ENCODE peak calls at places on chromosomes 4 and X, in eight cellular contexts. One of them, this sample, is unnamed.

GRCh38 chr4:39548425-39549067 is 21.3 kb upstream of the UGDH start:
- DNase-seq in PC-9: no peak
- DNase-seq in breast epithelium: no peak
- DNase-seq in AG10803: peak
- DNase-seq in testis: no peak
- DNase-seq in kidney epithelial cell: no peak
- DNase-seq in mucosa of descending colon: no peak
- DNase-seq in foreskin fibroblast: peak
- DNase-seq in this sample: no peak

GRCh38 chrX:48492293-48492910 is 16.4 kb upstream of the PORCN start:
- DNase-seq in PC-9: no peak
- DNase-seq in breast epithelium: no peak
- DNase-seq in AG10803: peak
- DNase-seq in testis: no peak
- DNase-seq in kidney epithelial cell: no peak
- DNase-seq in mucosa of descending colon: no peak
- DNase-seq in foreskin fibroblast: peak
- DNase-seq in this sample: no peak

GRCh38 chr4:1021386-1022050 is 10.1 kb downstream of the FGFRL1 start:
- DNase-seq in PC-9: no peak
- DNase-seq in breast epithelium: no peak
- DNase-seq in AG10803: no peak
- DNase-seq in testis: no peak
- DNase-seq in kidney epithelial cell: no peak
- DNase-seq in mucosa of descending colon: no peak
- DNase-seq in foreskin fibroblast: no peak
- DNase-seq in this sample: no peak

GRCh38 chr4:164614999-164615398 is 138.9 kb upstream of the SMIM31 start:
- DNase-seq in PC-9: no peak
- DNase-seq in breast epithelium: no peak
- DNase-seq in AG10803: no peak
- DNase-seq in testis: no peak
- DNase-seq in kidney epithelial cell: no peak
- DNase-seq in mucosa of descending colon: no peak
- DNase-seq in foreskin fibroblast: no peak
- DNase-seq in this sample: no peak

GRCh38 chr4:88526221-88526815 is 2.7 kb upstream of the PYURF start:
- DNase-seq in PC-9: peak
- DNase-seq in breast epithelium: no peak
- DNase-seq in AG10803: peak
- DNase-seq in testis: no peak
- DNase-seq in kidney epithelial cell: no peak
- DNase-seq in mucosa of descending colon: no peak
- DNase-seq in foreskin fibroblast: peak
- DNase-seq in this sample: no peak

GRCh38 chrX:130147631-130148030 is 18.0 kb downstream of the AIFM1 start:
- DNase-seq in PC-9: no peak
- DNase-seq in breast epithelium: no peak
- DNase-seq in AG10803: no peak
- DNase-seq in testis: no peak
- DNase-seq in kidney epithelial cell: no peak
- DNase-seq in mucosa of descending colon: no peak
- DNase-seq in foreskin fibroblast: no peak
- DNase-seq in this sample: no peak

GRCh38 chr4:109207060-109207459 is 95.4 kb downstream of the COL25A1 start:
- DNase-seq in PC-9: no peak
- DNase-seq in breast epithelium: no peak
- DNase-seq in AG10803: peak
- DNase-seq in testis: no peak
- DNase-seq in kidney epithelial cell: peak
- DNase-seq in mucosa of descending colon: no peak
- DNase-seq in foreskin fibroblast: peak
- DNase-seq in this sample: no peak

GRCh38 chrX:40391662-40392061 is 189.1 kb upstream of the ATP6AP2 start:
- DNase-seq in PC-9: no peak
- DNase-seq in breast epithelium: no peak
- DNase-seq in AG10803: no peak
- DNase-seq in testis: no peak
- DNase-seq in kidney epithelial cell: no peak
- DNase-seq in mucosa of descending colon: no peak
- DNase-seq in foreskin fibroblast: no peak
- DNase-seq in this sample: no peak

GRCh38 chr4:6732441-6733357 is 16.7 kb downstream of the BLOC1S4 start:
- DNase-seq in PC-9: peak
- DNase-seq in breast epithelium: no peak
- DNase-seq in AG10803: peak
- DNase-seq in testis: peak
- DNase-seq in kidney epithelial cell: peak
- DNase-seq in mucosa of descending colon: peak
- DNase-seq in foreskin fibroblast: peak
- DNase-seq in this sample: no peak

GRCh38 chr4:148790691-148791090 is 348.5 kb upstream of the NR3C2 start:
- DNase-seq in PC-9: no peak
- DNase-seq in breast epithelium: no peak
- DNase-seq in AG10803: no peak
- DNase-seq in testis: no peak
- DNase-seq in kidney epithelial cell: peak
- DNase-seq in mucosa of descending colon: no peak
- DNase-seq in foreskin fibroblast: no peak
- DNase-seq in this sample: no peak

GRCh38 chr4:186948361-186949291 is 225.0 kb upstream of the FAT1 start:
- DNase-seq in PC-9: no peak
- DNase-seq in breast epithelium: no peak
- DNase-seq in AG10803: peak
- DNase-seq in testis: no peak
- DNase-seq in kidney epithelial cell: no peak
- DNase-seq in mucosa of descending colon: no peak
- DNase-seq in foreskin fibroblast: peak
- DNase-seq in this sample: no peak

GRCh38 chr4:98728433-98728832 is 70.0 kb upstream of the TSPAN5 start:
- DNase-seq in PC-9: no peak
- DNase-seq in breast epithelium: no peak
- DNase-seq in AG10803: peak
- DNase-seq in testis: no peak
- DNase-seq in kidney epithelial cell: no peak
- DNase-seq in mucosa of descending colon: no peak
- DNase-seq in foreskin fibroblast: peak
- DNase-seq in this sample: no peak

GRCh38 chr4:41362647-41363383 is 106.1 kb downstream of the UCHL1 start:
- DNase-seq in PC-9: no peak
- DNase-seq in breast epithelium: no peak
- DNase-seq in AG10803: peak
- DNase-seq in testis: no peak
- DNase-seq in kidney epithelial cell: no peak
- DNase-seq in mucosa of descending colon: no peak
- DNase-seq in foreskin fibroblast: no peak
- DNase-seq in this sample: no peak

GRCh38 chrX:21802054-21802660 is 37.3 kb upstream of the MBTPS2 start:
- DNase-seq in PC-9: no peak
- DNase-seq in breast epithelium: no peak
- DNase-seq in AG10803: no peak
- DNase-seq in testis: no peak
- DNase-seq in kidney epithelial cell: no peak
- DNase-seq in mucosa of descending colon: no peak
- DNase-seq in foreskin fibroblast: no peak
- DNase-seq in this sample: no peak

GRCh38 chr4:119046263-119046662 is 89.4 kb upstream of the MYOZ2 start:
- DNase-seq in PC-9: no peak
- DNase-seq in breast epithelium: no peak
- DNase-seq in AG10803: no peak
- DNase-seq in testis: peak
- DNase-seq in kidney epithelial cell: no peak
- DNase-seq in mucosa of descending colon: peak
- DNase-seq in foreskin fibroblast: peak
- DNase-seq in this sample: peak

GRCh38 chr4:24704152-24704551 is 91.2 kb upstream of the SOD3 start:
- DNase-seq in PC-9: no peak
- DNase-seq in breast epithelium: no peak
- DNase-seq in AG10803: no peak
- DNase-seq in testis: peak
- DNase-seq in kidney epithelial cell: no peak
- DNase-seq in mucosa of descending colon: no peak
- DNase-seq in foreskin fibroblast: no peak
- DNase-seq in this sample: no peak

GRCh38 chrX:135112096-135112729 is 8.1 kb downstream of the ETDB start:
- DNase-seq in PC-9: no peak
- DNase-seq in breast epithelium: no peak
- DNase-seq in AG10803: peak
- DNase-seq in testis: peak
- DNase-seq in kidney epithelial cell: no peak
- DNase-seq in mucosa of descending colon: no peak
- DNase-seq in foreskin fibroblast: peak
- DNase-seq in this sample: no peak

GRCh38 chr4:16082424-16083216 is 1.2 kb downstream of the PROM1 start:
- DNase-seq in PC-9: no peak
- DNase-seq in breast epithelium: peak
- DNase-seq in AG10803: no peak
- DNase-seq in testis: no peak
- DNase-seq in kidney epithelial cell: no peak
- DNase-seq in mucosa of descending colon: peak
- DNase-seq in foreskin fibroblast: peak
- DNase-seq in this sample: no peak

GRCh38 chrX:39845289-39845688 is 252.5 kb downstream of the BCOR start:
- DNase-seq in PC-9: no peak
- DNase-seq in breast epithelium: no peak
- DNase-seq in AG10803: no peak
- DNase-seq in testis: no peak
- DNase-seq in kidney epithelial cell: no peak
- DNase-seq in mucosa of descending colon: no peak
- DNase-seq in foreskin fibroblast: no peak
- DNase-seq in this sample: no peak

GRCh38 chr4:144782345-144782744 is 136.4 kb downstream of the HHIP start:
- DNase-seq in PC-9: no peak
- DNase-seq in breast epithelium: no peak
- DNase-seq in AG10803: no peak
- DNase-seq in testis: no peak
- DNase-seq in kidney epithelial cell: no peak
- DNase-seq in mucosa of descending colon: no peak
- DNase-seq in foreskin fibroblast: peak
- DNase-seq in this sample: no peak

GRCh38 chr4:37475087-37475486 is 211.1 kb downstream of the RELL1 start:
- DNase-seq in PC-9: no peak
- DNase-seq in breast epithelium: no peak
- DNase-seq in AG10803: no peak
- DNase-seq in testis: no peak
- DNase-seq in kidney epithelial cell: no peak
- DNase-seq in mucosa of descending colon: no peak
- DNase-seq in foreskin fibroblast: no peak
- DNase-seq in this sample: no peak

GRCh38 chr4:153467154-153467896 is 1.2 kb downstream of the TMEM131L start:
- DNase-seq in PC-9: peak
- DNase-seq in breast epithelium: peak
- DNase-seq in AG10803: no peak
- DNase-seq in testis: peak
- DNase-seq in kidney epithelial cell: no peak
- DNase-seq in mucosa of descending colon: peak
- DNase-seq in foreskin fibroblast: peak
- DNase-seq in this sample: no peak

GRCh38 chrX:940691-941090 is 271.8 kb downstream of the CRLF2 start:
- DNase-seq in PC-9: no peak
- DNase-seq in breast epithelium: no peak
- DNase-seq in AG10803: no peak
- DNase-seq in testis: no peak
- DNase-seq in kidney epithelial cell: no peak
- DNase-seq in mucosa of descending colon: no peak
- DNase-seq in foreskin fibroblast: no peak
- DNase-seq in this sample: no peak

GRCh38 chr4:185039508-185040273 is 21.4 kb downstream of the HELT start:
- DNase-seq in PC-9: peak
- DNase-seq in breast epithelium: no peak
- DNase-seq in AG10803: peak
- DNase-seq in testis: peak
- DNase-seq in kidney epithelial cell: peak
- DNase-seq in mucosa of descending colon: no peak
- DNase-seq in foreskin fibroblast: peak
- DNase-seq in this sample: no peak
- H3K4me3 ChIP-seq in PC-9: no peak
- H3K4me3 ChIP-seq in breast epithelium: peak
- H3K4me3 ChIP-seq in AG10803: peak
- H3K4me3 ChIP-seq in testis: no peak
- H3K4me3 ChIP-seq in kidney epithelial cell: no peak
- H3K4me3 ChIP-seq in mucosa of descending colon: no peak
- H3K4me3 ChIP-seq in foreskin fibroblast: peak
- H3K4me3 ChIP-seq in this sample: peak

DNA sequence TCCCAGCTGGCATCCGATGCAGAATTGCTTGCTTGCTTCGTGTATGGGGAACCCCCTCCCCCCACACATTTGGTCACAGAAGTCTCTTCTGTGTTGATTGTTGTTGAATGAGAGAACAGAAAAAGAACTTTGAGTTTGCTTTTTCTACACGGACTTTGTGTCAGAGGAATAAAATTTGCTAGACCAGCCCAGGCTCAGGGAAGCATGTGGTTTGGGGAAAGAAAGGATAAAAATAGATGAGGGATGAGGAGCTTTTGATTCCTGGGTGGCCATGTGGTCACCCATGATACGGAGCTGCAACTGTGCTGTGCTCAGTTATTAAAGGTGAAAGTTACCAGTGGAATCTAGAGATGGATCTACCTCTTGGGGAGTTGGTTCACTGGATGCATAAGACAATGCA is 34.2 kb upstream of the ESX1 start:
- DNase-seq in PC-9: no peak
- DNase-seq in breast epithelium: no peak
- DNase-seq in AG10803: no peak
- DNase-seq in testis: no peak
- DNase-seq in kidney epithelial cell: no peak
- DNase-seq in mucosa of descending colon: no peak
- DNase-seq in foreskin fibroblast: no peak
- DNase-seq in this sample: no peak
- H3K4me3 ChIP-seq in PC-9: no peak
- H3K4me3 ChIP-seq in breast epithelium: no peak
- H3K4me3 ChIP-seq in AG10803: no peak
- H3K4me3 ChIP-seq in testis: no peak
- H3K4me3 ChIP-seq in kidney epithelial cell: no peak
- H3K4me3 ChIP-seq in mucosa of descending colon: no peak
- H3K4me3 ChIP-seq in foreskin fibroblast: no peak
- H3K4me3 ChIP-seq in this sample: no peak

GRCh38 chrX:56788229-56788628 is 59.2 kb downstream of the NBDY start:
- DNase-seq in PC-9: no peak
- DNase-seq in breast epithelium: no peak
- DNase-seq in AG10803: no peak
- DNase-seq in testis: no peak
- DNase-seq in kidney epithelial cell: no peak
- DNase-seq in mucosa of descending colon: no peak
- DNase-seq in foreskin fibroblast: no peak
- DNase-seq in this sample: no peak
- H3K4me3 ChIP-seq in PC-9: no peak
- H3K4me3 ChIP-seq in breast epithelium: no peak
- H3K4me3 ChIP-seq in AG10803: no peak
- H3K4me3 ChIP-seq in testis: no peak
- H3K4me3 ChIP-seq in kidney epithelial cell: no peak
- H3K4me3 ChIP-seq in mucosa of descending colon: no peak
- H3K4me3 ChIP-seq in foreskin fibroblast: no peak
- H3K4me3 ChIP-seq in this sample: no peak

GRCh38 chr4:150579591-150580234 is 2.2 kb upstream of the MAB21L2 start:
- DNase-seq in PC-9: no peak
- DNase-seq in breast epithelium: no peak
- DNase-seq in AG10803: peak
- DNase-seq in testis: peak
- DNase-seq in kidney epithelial cell: no peak
- DNase-seq in mucosa of descending colon: peak
- DNase-seq in foreskin fibroblast: peak
- DNase-seq in this sample: no peak
- H3K4me3 ChIP-seq in PC-9: no peak
- H3K4me3 ChIP-seq in breast epithelium: peak
- H3K4me3 ChIP-seq in AG10803: peak
- H3K4me3 ChIP-seq in testis: peak
- H3K4me3 ChIP-seq in kidney epithelial cell: peak
- H3K4me3 ChIP-seq in mucosa of descending colon: no peak
- H3K4me3 ChIP-seq in foreskin fibroblast: peak
- H3K4me3 ChIP-seq in this sample: peak